ENCODE peak calls at places on chromosomes 7 and 10, in eight cellular contexts. U is CD4-positive, alpha-beta T cell; J is aorta; N is NCI-H1436; M is fibroblast of the conjunctiva; G is retina; Q is activated T-cell treated with anti-CD3 and anti-CD28 coated beads, Interleukin-2, amount 50 U/mL, for 24 hours; W is SW 1271. H is an unnamed sample.

GRCh38 chr7:95470452-95470851 is 15.3 kb upstream of the ASB4 start:
- DNase-seq in U (no peak), J (no peak), N (peak; percentile 69), M (no peak), G (peak; percentile 32), Q (no peak), W (no peak), H (peak; percentile 87)

GRCh38 chr7:2967238-2967637 is 76.4 kb downstream of the CARD11 start:
- DNase-seq in U (no peak), J (peak; percentile 11), N (no peak), M (no peak), G (no peak), Q (no peak), W (no peak), H (no peak)

GRCh38 chr10:80157561-80157960 is 25.0 kb downstream of the PLAC9 start:
- DNase-seq in U (no peak), J (peak; percentile 42), N (no peak), M (no peak), G (no peak), Q (no peak), W (no peak), H (no peak)

GRCh38 chr7:122764020-122764419 is 61.3 kb upstream of the RNF148 start:
- DNase-seq in U (no peak), J (no peak), N (no peak), M (no peak), G (no peak), Q (no peak), W (no peak), H (no peak)

GRCh38 chr7:106269263-106269961 is 15.4 kb downstream of the NAMPT start:
- DNase-seq in U (no peak), J (no peak), N (no peak), M (no peak), G (no peak), Q (no peak), W (no peak), H (no peak)

GRCh38 chr10:57627642-57628178 is 640.0 kb downstream of the IPMK start:
- DNase-seq in U (no peak), J (no peak), N (no peak), M (no peak), G (no peak), Q (no peak), W (no peak), H (no peak)

GRCh38 chr10:75972494-75973276 is 541.3 kb downstream of the LRMDA start:
- DNase-seq in U (no peak), J (no peak), N (no peak), M (peak; percentile 78), G (no peak), Q (no peak), W (no peak), H (no peak)

GRCh38 chr7:43491984-43492383 is 90.9 kb upstream of the STK17A start:
- DNase-seq in U (no peak), J (no peak), N (no peak), M (peak; percentile 32), G (no peak), Q (no peak), W (no peak), H (no peak)

GRCh38 chr7:135837675-135838074 is 89.1 kb upstream of the FAM180A start:
- DNase-seq in U (no peak), J (no peak), N (no peak), M (no peak), G (no peak), Q (no peak), W (no peak), H (no peak)

GRCh38 chr7:125436220-125436619 is 506.6 kb upstream of the POT1 start:
- DNase-seq in U (no peak), J (no peak), N (no peak), M (no peak), G (no peak), Q (no peak), W (no peak), H (no peak)

GRCh38 chr10:78165617-78166016 is 132.0 kb downstream of the RPS24 start:
- DNase-seq in U (no peak), J (no peak), N (peak; percentile 12), M (no peak), G (peak; percentile 42), Q (no peak), W (no peak), H (peak; percentile 26)

GRCh38 chr10:126930506-126931458 is 25.6 kb downstream of the DOCK1 start:
- DNase-seq in U (no peak), J (no peak), N (no peak), M (peak; percentile 27), G (no peak), Q (no peak), W (no peak), H (no peak)

GRCh38 chr10:84429926-84430520 is 101.6 kb downstream of the CCSER2 start:
- DNase-seq in U (peak; percentile 46), J (peak; percentile 57), N (no peak), M (peak; percentile 17), G (peak; percentile 31), Q (peak; percentile 67), W (no peak), H (no peak)

GRCh38 chr7:128840326-128841170 is 10.3 kb downstream of the FLNC start:
- DNase-seq in U (no peak), J (peak; percentile 39), N (no peak), M (no peak), G (no peak), Q (no peak), W (no peak), H (no peak)

GRCh38 chr10:71397340-71398212 is 856 bp downstream of the CDH23 start:
- DNase-seq in U (no peak), J (no peak), N (no peak), M (no peak), G (peak; percentile 82), Q (peak; percentile 39), W (no peak), H (no peak)

GRCh38 chr10:99775850-99776249 is 6.6 kb upstream of the ABCC2 start:
- DNase-seq in U (no peak), J (no peak), N (no peak), M (peak; percentile 78), G (no peak), Q (no peak), W (peak; percentile 19), H (no peak)

GRCh38 chr7:101546308-101546936 is 82.7 kb downstream of the MYL10 start:
- DNase-seq in U (no peak), J (peak; percentile 28), N (no peak), M (no peak), G (no peak), Q (no peak), W (no peak), H (no peak)

GRCh38 chr10:104328916-104329710 is 9.2 kb downstream of the ITPRIP start:
- DNase-seq in U (peak; percentile 48), J (peak; percentile 76), N (peak; percentile 57), M (peak; percentile 83), G (peak; percentile 93), Q (peak; percentile 78), W (peak; percentile 66), H (no peak)

GRCh38 chr7:151115121-151115835 is 29.0 kb downstream of the AGAP3 start:
- DNase-seq in U (no peak), J (no peak), N (no peak), M (no peak), G (no peak), Q (peak; percentile 62), W (no peak), H (no peak)

GRCh38 chr7:36265720-36266119 is 112.7 kb downstream of the EEPD1 start:
- DNase-seq in U (no peak), J (peak; percentile 66), N (no peak), M (no peak), G (no peak), Q (no peak), W (no peak), H (no peak)

GRCh38 chr7:64907641-64908326 is 4.7 kb downstream of the ZNF273 start:
- DNase-seq in U (no peak), J (no peak), N (no peak), M (no peak), G (peak; percentile 56), Q (no peak), W (no peak), H (no peak)

GRCh38 chr7:75743455-75743859 is 4.7 kb upstream of the HIP1 start:
- DNase-seq in U (no peak), J (no peak), N (no peak), M (no peak), G (no peak), Q (no peak), W (no peak), H (no peak)

GRCh38 chr7:107219563-107220244 is 50.9 kb downstream of the HBP1 start:
- DNase-seq in U (no peak), J (no peak), N (no peak), M (no peak), G (no peak), Q (no peak), W (no peak), H (no peak)

GRCh38 chr10:22913474-22914092 is 14.3 kb upstream of the ARMC3 start:
- DNase-seq in U (no peak), J (no peak), N (no peak), M (no peak), G (no peak), Q (no peak), W (no peak), H (no peak)

GRCh38 chr7:27346531-27347260 is 104.1 kb downstream of the EVX1 start:
- DNase-seq in U (no peak), J (peak; percentile 61), N (no peak), M (no peak), G (no peak), Q (no peak), W (no peak), H (no peak)

GRCh38 chr10:89278034-89278535 is 23.8 kb upstream of the IFIT2 start:
- DNase-seq in U (no peak), J (no peak), N (no peak), M (peak; percentile 93), G (no peak), Q (no peak), W (peak; percentile 21), H (no peak)

GRCh38 chr10:132666733-132667612 is 119.0 kb downstream of the NKX6-2 start:
- DNase-seq in U (no peak), J (no peak), N (no peak), M (no peak), G (no peak), Q (no peak), W (no peak), H (no peak)

GRCh38 chr7:4513450-4513849 is 168.6 kb upstream of the FOXK1 start:
- DNase-seq in U (no peak), J (no peak), N (no peak), M (no peak), G (no peak), Q (no peak), W (no peak), H (no peak)

H was measured in NCI-H1092.